ENCODE peak calls at places on chromosomes 5 and 9, in six cellular contexts. One of them, this sample, is unnamed. For H3K4me1, the result is how much of the 10 kb centered on the place peaks cover.

GRCh38 chr9:79471577-79472543 is 99.9 kb upstream of the TLE4 start:
- DNase-seq in fibroblast of lung: peak
- DNase-seq in astrocyte: no peak
- DNase-seq in trophoblast cell: no peak
- DNase-seq in neuronal stem cell: no peak
- DNase-seq in SK-N-SH: peak
- DNase-seq in this sample: no peak

GRCh38 chr9:124480621-124480981 is 26.6 kb downstream of the NR5A1 start:
- DNase-seq in SK-N-SH: peak
- DNase-seq in trophoblast cell: no peak
- DNase-seq in neuronal stem cell: no peak
- DNase-seq in astrocyte: no peak
- DNase-seq in fibroblast of lung: peak
- DNase-seq in this sample: peak

GRCh38 chr9:76232861-76233499 is 161.2 kb downstream of the RFK start:
- DNase-seq in SK-N-SH: no peak
- DNase-seq in neuronal stem cell: no peak
- DNase-seq in fibroblast of lung: no peak
- DNase-seq in astrocyte: no peak
- DNase-seq in trophoblast cell: no peak
- DNase-seq in this sample: no peak

GRCh38 chr9:120583958-120584369 is 4.0 kb upstream of the CDK5RAP2 start:
- DNase-seq in neuronal stem cell: no peak
- DNase-seq in fibroblast of lung: peak
- DNase-seq in astrocyte: peak
- DNase-seq in trophoblast cell: no peak
- DNase-seq in SK-N-SH: peak
- DNase-seq in this sample: peak

GRCh38 chr5:169795311-169795710 is 158.2 kb downstream of the DOCK2 start:
- DNase-seq in trophoblast cell: no peak
- DNase-seq in neuronal stem cell: no peak
- DNase-seq in SK-N-SH: no peak
- DNase-seq in astrocyte: no peak
- DNase-seq in fibroblast of lung: peak
- DNase-seq in this sample: peak

GRCh38 chr9:126363847-126364671 is 37.4 kb downstream of the MVB12B start:
- DNase-seq in astrocyte: peak
- DNase-seq in trophoblast cell: no peak
- DNase-seq in neuronal stem cell: no peak
- DNase-seq in SK-N-SH: no peak
- DNase-seq in fibroblast of lung: peak
- DNase-seq in this sample: peak

GRCh38 chr5:75435101-75435500 is 76.3 kb downstream of the CERT1 start:
- DNase-seq in trophoblast cell: no peak
- DNase-seq in astrocyte: peak
- DNase-seq in neuronal stem cell: no peak
- DNase-seq in fibroblast of lung: no peak
- DNase-seq in SK-N-SH: no peak
- DNase-seq in this sample: no peak

GRCh38 chr5:7494446-7495132 is 98.7 kb downstream of the ADCY2 start:
- DNase-seq in fibroblast of lung: no peak
- DNase-seq in SK-N-SH: no peak
- DNase-seq in astrocyte: no peak
- DNase-seq in trophoblast cell: no peak
- DNase-seq in neuronal stem cell: no peak
- DNase-seq in this sample: no peak

GRCh38 chr9:113360242-113360842 is 11.0 kb downstream of the BSPRY start:
- DNase-seq in SK-N-SH: no peak
- DNase-seq in trophoblast cell: no peak
- DNase-seq in neuronal stem cell: no peak
- DNase-seq in fibroblast of lung: no peak
- DNase-seq in astrocyte: no peak
- DNase-seq in this sample: no peak

GRCh38 chr9:95008151-95008771 is 281.8 kb downstream of the AOPEP start:
- DNase-seq in neuronal stem cell: no peak
- DNase-seq in SK-N-SH: no peak
- DNase-seq in fibroblast of lung: peak
- DNase-seq in astrocyte: no peak
- DNase-seq in trophoblast cell: no peak
- DNase-seq in this sample: peak

GRCh38 chr9:106376689-106377088 is 486.3 kb upstream of the ZNF462 start:
- DNase-seq in astrocyte: peak
- DNase-seq in fibroblast of lung: no peak
- DNase-seq in neuronal stem cell: no peak
- DNase-seq in SK-N-SH: no peak
- DNase-seq in trophoblast cell: no peak
- DNase-seq in this sample: peak

GRCh38 chr5:101677961-101678360 is 618.1 kb downstream of the SLCO4C1 start:
- DNase-seq in trophoblast cell: no peak
- DNase-seq in neuronal stem cell: no peak
- DNase-seq in fibroblast of lung: no peak
- DNase-seq in astrocyte: no peak
- DNase-seq in SK-N-SH: no peak
- DNase-seq in this sample: no peak

GRCh38 chr9:93960971-93961841 is 6.1 kb upstream of the BARX1 start:
- DNase-seq in fibroblast of lung: no peak
- DNase-seq in SK-N-SH: no peak
- DNase-seq in trophoblast cell: no peak
- DNase-seq in neuronal stem cell: no peak
- DNase-seq in astrocyte: no peak
- DNase-seq in this sample: no peak

GRCh38 chr9:123063172-123063508 is 29.7 kb downstream of the GPR21 start:
- DNase-seq in SK-N-SH: no peak
- DNase-seq in trophoblast cell: no peak
- DNase-seq in astrocyte: peak
- DNase-seq in neuronal stem cell: no peak
- DNase-seq in fibroblast of lung: peak
- DNase-seq in this sample: no peak

GRCh38 chr5:61918606-61919005 is 387.4 kb upstream of the KIF2A start:
- DNase-seq in trophoblast cell: no peak
- DNase-seq in SK-N-SH: no peak
- DNase-seq in neuronal stem cell: no peak
- DNase-seq in fibroblast of lung: no peak
- DNase-seq in astrocyte: no peak
- DNase-seq in this sample: no peak

GRCh38 chr9:7394007-7394774 is 405.4 kb downstream of the DMAC1 start:
- DNase-seq in fibroblast of lung: no peak
- DNase-seq in SK-N-SH: no peak
- DNase-seq in trophoblast cell: no peak
- DNase-seq in astrocyte: no peak
- DNase-seq in neuronal stem cell: peak
- DNase-seq in this sample: no peak

GRCh38 chr9:82410891-82411290 is 422.3 kb downstream of the SPATA31D1 start:
- DNase-seq in neuronal stem cell: no peak
- DNase-seq in fibroblast of lung: no peak
- DNase-seq in astrocyte: no peak
- DNase-seq in trophoblast cell: no peak
- DNase-seq in SK-N-SH: no peak
- DNase-seq in this sample: no peak

GRCh38 chr9:3828495-3828894 is 302.7 kb upstream of the RFX3 start:
- DNase-seq in fibroblast of lung: no peak
- DNase-seq in neuronal stem cell: no peak
- DNase-seq in trophoblast cell: peak
- DNase-seq in SK-N-SH: no peak
- DNase-seq in astrocyte: peak
- DNase-seq in this sample: peak

GRCh38 chr9:129356871-129357772 is 179.1 kb upstream of the IER5L start:
- DNase-seq in neuronal stem cell: no peak
- DNase-seq in fibroblast of lung: no peak
- DNase-seq in astrocyte: no peak
- DNase-seq in SK-N-SH: no peak
- DNase-seq in trophoblast cell: no peak
- DNase-seq in this sample: no peak

GRCh38 chr9:97473717-97474116 is 27.7 kb upstream of the TMOD1 start:
- DNase-seq in astrocyte: no peak
- DNase-seq in trophoblast cell: peak
- DNase-seq in fibroblast of lung: no peak
- DNase-seq in SK-N-SH: no peak
- DNase-seq in neuronal stem cell: no peak
- DNase-seq in this sample: no peak

GRCh38 chr9:97802276-97802675 is 50.8 kb upstream of the FOXE1 start:
- DNase-seq in fibroblast of lung: no peak
- DNase-seq in neuronal stem cell: no peak
- DNase-seq in astrocyte: peak
- DNase-seq in SK-N-SH: no peak
- DNase-seq in trophoblast cell: peak
- DNase-seq in this sample: peak

GRCh38 chr9:68458918-68459317 is 81.8 kb downstream of the TMEM252 start:
- DNase-seq in astrocyte: no peak
- DNase-seq in fibroblast of lung: no peak
- DNase-seq in SK-N-SH: no peak
- DNase-seq in neuronal stem cell: no peak
- DNase-seq in trophoblast cell: no peak
- DNase-seq in this sample: no peak

GRCh38 chr5:1008451-1009358 is at the start of gene NKD2:
- DNase-seq in neuronal stem cell: peak
- DNase-seq in trophoblast cell: no peak
- DNase-seq in fibroblast of lung: no peak
- DNase-seq in SK-N-SH: peak
- DNase-seq in astrocyte: no peak
- DNase-seq in this sample: no peak

GRCh38 chr9:84970432-84970831 is 300.9 kb downstream of the NTRK2 start:
- DNase-seq in neuronal stem cell: no peak
- DNase-seq in astrocyte: peak
- DNase-seq in trophoblast cell: no peak
- DNase-seq in fibroblast of lung: no peak
- DNase-seq in SK-N-SH: no peak
- DNase-seq in this sample: peak
- H3K4me2 ChIP-seq in neuronal stem cell: no peak
- H3K4me2 ChIP-seq in astrocyte: no peak
- H3K4me2 ChIP-seq in trophoblast cell: no peak
- H3K4me2 ChIP-seq in fibroblast of lung: no peak
- H3K4me2 ChIP-seq in SK-N-SH: no peak
- H3K4me2 ChIP-seq in this sample: no peak

GRCh38 chr9:114370251-114370984 is 17.4 kb downstream of the AKNA start:
- DNase-seq in trophoblast cell: no peak
- DNase-seq in astrocyte: no peak
- DNase-seq in fibroblast of lung: no peak
- DNase-seq in neuronal stem cell: no peak
- DNase-seq in SK-N-SH: no peak
- DNase-seq in this sample: no peak
- H3K4me1 ChIP-seq in trophoblast cell: under half
- H3K4me1 ChIP-seq in astrocyte: under half
- H3K4me1 ChIP-seq in fibroblast of lung: under half
- H3K4me1 ChIP-seq in neuronal stem cell: under half
- H3K4me1 ChIP-seq in SK-N-SH: under half
- H3K4me1 ChIP-seq in this sample: under half

GRCh38 chr5:139277171-139277570 is 16.4 kb upstream of the MATR3 start:
- DNase-seq in trophoblast cell: no peak
- DNase-seq in SK-N-SH: no peak
- DNase-seq in astrocyte: no peak
- DNase-seq in fibroblast of lung: no peak
- DNase-seq in neuronal stem cell: no peak
- DNase-seq in this sample: no peak
- H3K4me2 ChIP-seq in trophoblast cell: no peak
- H3K4me2 ChIP-seq in SK-N-SH: no peak
- H3K4me2 ChIP-seq in astrocyte: peak
- H3K4me2 ChIP-seq in fibroblast of lung: no peak
- H3K4me2 ChIP-seq in neuronal stem cell: no peak
- H3K4me2 ChIP-seq in this sample: peak

DNA sequence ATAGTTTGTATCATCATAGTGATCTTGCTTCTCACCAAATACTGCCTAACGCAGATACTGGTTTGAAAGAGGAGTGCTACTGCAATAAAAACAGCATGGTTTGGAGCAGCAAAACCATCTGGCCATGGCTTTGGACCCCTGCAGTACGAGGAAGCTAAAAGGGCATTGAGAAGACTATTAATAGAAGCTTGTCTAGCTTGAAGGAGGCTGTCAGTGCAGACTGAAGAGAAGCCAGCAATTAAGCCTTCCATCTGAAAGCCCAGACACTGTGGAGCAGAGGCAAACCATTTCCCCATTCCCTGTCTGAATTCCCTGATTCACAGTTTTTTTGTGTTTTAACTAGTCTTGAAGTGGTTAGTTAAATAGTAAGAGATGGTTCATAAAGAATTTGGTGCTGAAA is 281.6 kb downstream of the PTPRD start:
- DNase-seq in SK-N-SH: no peak
- DNase-seq in neuronal stem cell: no peak
- DNase-seq in fibroblast of lung: no peak
- DNase-seq in trophoblast cell: no peak
- DNase-seq in astrocyte: no peak
- DNase-seq in this sample: no peak
- H3K4me1 ChIP-seq in SK-N-SH: under half
- H3K4me1 ChIP-seq in neuronal stem cell: under half
- H3K4me1 ChIP-seq in fibroblast of lung: under half
- H3K4me1 ChIP-seq in trophoblast cell: under half
- H3K4me1 ChIP-seq in astrocyte: under half
- H3K4me1 ChIP-seq in this sample: under half

GRCh38 chr5:123721721-123722276 is 209.8 kb downstream of the CSNK1G3 start:
- DNase-seq in SK-N-SH: no peak
- DNase-seq in astrocyte: peak
- DNase-seq in fibroblast of lung: peak
- DNase-seq in trophoblast cell: no peak
- DNase-seq in neuronal stem cell: no peak
- DNase-seq in this sample: no peak
- H3K4me2 ChIP-seq in SK-N-SH: no peak
- H3K4me2 ChIP-seq in astrocyte: no peak
- H3K4me2 ChIP-seq in fibroblast of lung: no peak
- H3K4me2 ChIP-seq in trophoblast cell: no peak
- H3K4me2 ChIP-seq in neuronal stem cell: no peak
- H3K4me2 ChIP-seq in this sample: no peak

GRCh38 chr5:55927861-55928655 is 66.7 kb downstream of the IL6ST start:
- DNase-seq in astrocyte: no peak
- DNase-seq in trophoblast cell: peak
- DNase-seq in SK-N-SH: no peak
- DNase-seq in neuronal stem cell: no peak
- DNase-seq in fibroblast of lung: no peak
- DNase-seq in this sample: no peak

GRCh38 chr5:55924744-55925143 is 70.0 kb downstream of the IL6ST start:
- DNase-seq in fibroblast of lung: no peak
- DNase-seq in astrocyte: no peak
- DNase-seq in SK-N-SH: no peak
- DNase-seq in neuronal stem cell: no peak
- DNase-seq in trophoblast cell: no peak
- DNase-seq in this sample: no peak

GRCh38 chr5:55925181-55925580 is 69.6 kb downstream of the IL6ST start:
- DNase-seq in astrocyte: no peak
- DNase-seq in SK-N-SH: no peak
- DNase-seq in neuronal stem cell: no peak
- DNase-seq in fibroblast of lung: no peak
- DNase-seq in trophoblast cell: no peak
- DNase-seq in this sample: no peak

GRCh38 chr5:55925677-55926076 is 69.1 kb downstream of the IL6ST start:
- DNase-seq in trophoblast cell: peak
- DNase-seq in neuronal stem cell: no peak
- DNase-seq in fibroblast of lung: no peak
- DNase-seq in astrocyte: no peak
- DNase-seq in SK-N-SH: no peak
- DNase-seq in this sample: no peak

GRCh38 chr5:55926476-55926875 is 68.3 kb downstream of the IL6ST start:
- DNase-seq in SK-N-SH: no peak
- DNase-seq in fibroblast of lung: no peak
- DNase-seq in neuronal stem cell: no peak
- DNase-seq in trophoblast cell: no peak
- DNase-seq in astrocyte: no peak
- DNase-seq in this sample: no peak
- H3K4me1 ChIP-seq in SK-N-SH: under half
- H3K4me1 ChIP-seq in fibroblast of lung: under half
- H3K4me1 ChIP-seq in neuronal stem cell: under half
- H3K4me1 ChIP-seq in trophoblast cell: under half
- H3K4me1 ChIP-seq in astrocyte: under half
- H3K4me1 ChIP-seq in this sample: under half